ENCODE peak calls at places on chromosome 12, in four cellular contexts. One of them, this sample, is unnamed.

GRCh38 chr12:62738611-62739010 is 196.3 kb downstream of the PPM1H start:
- DNase-seq in K562: no peak
- DNase-seq in HCT116: no peak
- DNase-seq in GM12878: no peak
- DNase-seq in this sample: no peak

GRCh38 chr12:46915082-46915481 is 89.3 kb upstream of the SLC38A4 start:
- DNase-seq in K562: no peak
- DNase-seq in GM12878: no peak
- DNase-seq in HCT116: no peak
- DNase-seq in this sample: no peak

GRCh38 chr12:72267974-72268373 is 4.2 kb upstream of the TRHDE start:
- DNase-seq in K562: no peak
- DNase-seq in HCT116: no peak
- DNase-seq in GM12878: no peak
- DNase-seq in this sample: no peak

GRCh38 chr12:77324763-77325468 is 259.5 kb upstream of the E2F7 start:
- DNase-seq in HCT116: peak
- DNase-seq in K562: peak
- DNase-seq in GM12878: no peak
- DNase-seq in this sample: no peak

GRCh38 chr12:53751336-53752191 is at the start of gene CISTR:
- DNase-seq in HCT116: no peak
- DNase-seq in GM12878: no peak
- DNase-seq in K562: no peak
- DNase-seq in this sample: no peak

GRCh38 chr12:1479645-1480044 is 114.7 kb downstream of the FBXL14 start:
- DNase-seq in K562: no peak
- DNase-seq in GM12878: no peak
- DNase-seq in HCT116: no peak
- DNase-seq in this sample: no peak

GRCh38 chr12:104132351-104132956 is 5.6 kb downstream of the NFYB start:
- DNase-seq in GM12878: no peak
- DNase-seq in HCT116: no peak
- DNase-seq in K562: no peak
- DNase-seq in this sample: no peak

GRCh38 chr12:128613821-128614220 is 209.9 kb downstream of the SLC15A4 start:
- DNase-seq in K562: no peak
- DNase-seq in HCT116: no peak
- DNase-seq in GM12878: no peak
- DNase-seq in this sample: no peak

GRCh38 chr12:111408116-111408440 is 2.4 kb downstream of the SH2B3 start:
- DNase-seq in HCT116: no peak
- DNase-seq in GM12878: no peak
- DNase-seq in K562: no peak
- DNase-seq in this sample: no peak

GRCh38 chr12:62757048-62757447 is 177.9 kb downstream of the PPM1H start:
- DNase-seq in GM12878: no peak
- DNase-seq in K562: no peak
- DNase-seq in HCT116: no peak
- DNase-seq in this sample: no peak

GRCh38 chr12:104462931-104463339 is 6.2 kb downstream of the CHST11 start:
- DNase-seq in HCT116: no peak
- DNase-seq in K562: no peak
- DNase-seq in GM12878: peak
- DNase-seq in this sample: no peak

DNA sequence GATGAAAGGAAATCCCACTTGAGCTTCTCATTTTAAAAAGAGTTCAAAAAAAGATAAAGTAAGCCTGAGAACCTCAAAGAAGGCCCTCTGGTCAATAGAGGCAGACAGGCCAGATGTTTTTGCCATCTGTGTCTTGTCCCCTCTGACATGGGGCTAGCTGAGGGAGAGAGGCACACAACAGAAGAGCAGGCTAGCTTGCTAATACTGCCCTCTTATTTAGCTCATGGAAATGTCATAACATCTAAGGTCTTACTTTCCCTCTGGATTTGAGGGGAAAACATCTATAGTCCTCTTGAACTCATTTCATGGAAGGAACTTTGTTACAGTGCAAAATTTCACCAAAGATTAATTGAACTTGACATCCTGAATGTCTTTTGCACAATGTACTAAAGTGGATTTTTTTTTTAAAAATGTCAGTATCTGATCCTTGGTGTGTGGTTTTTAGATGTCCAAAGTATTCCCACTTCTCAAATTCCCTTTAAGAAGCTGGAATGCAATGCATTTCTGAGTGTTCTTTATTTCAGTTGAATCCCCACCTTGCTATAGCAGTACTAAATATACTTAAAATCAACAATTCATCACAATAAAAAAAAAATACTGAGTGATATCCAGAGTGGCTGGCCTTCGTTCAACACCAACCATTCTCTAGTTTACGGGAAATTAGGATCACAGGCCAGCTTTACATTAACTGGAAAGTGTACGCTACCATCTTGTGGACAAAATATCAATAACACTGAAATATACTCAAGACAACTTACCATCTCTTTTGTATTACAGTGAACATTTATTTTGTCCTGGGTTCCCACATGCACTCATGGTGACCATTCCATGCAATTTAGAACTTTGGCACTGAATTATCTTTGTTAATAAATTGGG is 176.6 kb downstream of the PAH start:
- DNase-seq in GM12878: no peak
- DNase-seq in K562: no peak
- DNase-seq in HCT116: peak
- DNase-seq in this sample: no peak
- TF ChIP-seq SIN3A in GM12878: no peak
- TF ChIP-seq SIN3A in K562: no peak
- TF ChIP-seq SIN3A in HCT116: no peak
- TF ChIP-seq SIN3A in this sample: no peak

GRCh38 chr12:49566361-49566760 is 1.6 kb downstream of the MCRS1 start:
- DNase-seq in GM12878: no peak
- DNase-seq in K562: no peak
- DNase-seq in HCT116: no peak
- DNase-seq in this sample: no peak
- H3K4me3 ChIP-seq in GM12878: peak
- H3K4me3 ChIP-seq in K562: peak
- H3K4me3 ChIP-seq in HCT116: peak
- H3K4me3 ChIP-seq in this sample: no peak

GRCh38 chr12:32661706-32662105 is 17.4 kb upstream of the DNM1L start:
- DNase-seq in HCT116: no peak
- DNase-seq in GM12878: no peak
- DNase-seq in K562: no peak
- DNase-seq in this sample: no peak
- TF ChIP-seq SIN3A in HCT116: no peak
- TF ChIP-seq SIN3A in GM12878: no peak
- TF ChIP-seq SIN3A in K562: no peak
- TF ChIP-seq SIN3A in this sample: no peak

GRCh38 chr12:119181202-119181601 is 2.5 kb downstream of the HSPB8 start:
- DNase-seq in HCT116: no peak
- DNase-seq in K562: no peak
- DNase-seq in GM12878: no peak
- DNase-seq in this sample: no peak
- H3K4me3 ChIP-seq in HCT116: no peak
- H3K4me3 ChIP-seq in K562: no peak
- H3K4me3 ChIP-seq in GM12878: no peak
- H3K4me3 ChIP-seq in this sample: no peak

GRCh38 chr12:40144023-40144422 is 38.1 kb upstream of the SLC2A13 start:
- DNase-seq in HCT116: no peak
- DNase-seq in K562: no peak
- DNase-seq in GM12878: no peak
- DNase-seq in this sample: no peak
- TF ChIP-seq SIN3A in HCT116: no peak
- TF ChIP-seq SIN3A in K562: no peak
- TF ChIP-seq SIN3A in GM12878: no peak
- TF ChIP-seq SIN3A in this sample: no peak

This sample was measured in Panc1.